ENCODE peak calls at places on chromosomes 6 and 20, in eight cellular contexts. One of them, this sample, is unnamed.

GRCh38 chr6:30824698-30825097 is 59.6 kb upstream of the DDR1 start:
- DNase-seq in MCF 10A: no peak
- DNase-seq in neural progenitor cell: no peak
- DNase-seq in hepatocyte: no peak
- DNase-seq in H7: no peak
- DNase-seq in activated CD4-positive, alpha-beta T cell treated with anti-CD3 and anti-CD28 coated beads for 1 hour: no peak
- DNase-seq in astrocyte of the spinal cord: no peak
- DNase-seq in A549: no peak
- DNase-seq in this sample: no peak

GRCh38 chr6:25472314-25472713 is 179.7 kb upstream of the SCGN start:
- DNase-seq in H7: peak; percentile 20
- DNase-seq in activated CD4-positive, alpha-beta T cell treated with anti-CD3 and anti-CD28 coated beads for 1 hour: no peak
- DNase-seq in A549: peak; percentile 5
- DNase-seq in astrocyte of the spinal cord: no peak
- DNase-seq in MCF 10A: peak; percentile 16
- DNase-seq in neural progenitor cell: peak; percentile 56
- DNase-seq in hepatocyte: no peak
- DNase-seq in this sample: peak; percentile 49

GRCh38 chr6:11592289-11592906 is 54.8 kb downstream of the TMEM170B start:
- DNase-seq in hepatocyte: no peak
- DNase-seq in astrocyte of the spinal cord: no peak
- DNase-seq in neural progenitor cell: no peak
- DNase-seq in A549: no peak
- DNase-seq in activated CD4-positive, alpha-beta T cell treated with anti-CD3 and anti-CD28 coated beads for 1 hour: no peak
- DNase-seq in MCF 10A: no peak
- DNase-seq in H7: no peak
- DNase-seq in this sample: no peak

GRCh38 chr20:13494019-13494418 is 144.7 kb downstream of the TASP1 start:
- DNase-seq in activated CD4-positive, alpha-beta T cell treated with anti-CD3 and anti-CD28 coated beads for 1 hour: no peak
- DNase-seq in H7: no peak
- DNase-seq in A549: no peak
- DNase-seq in astrocyte of the spinal cord: no peak
- DNase-seq in MCF 10A: no peak
- DNase-seq in hepatocyte: no peak
- DNase-seq in neural progenitor cell: no peak
- DNase-seq in this sample: no peak

GRCh38 chr6:132858750-132859149 is 44.4 kb downstream of the RPS12 start:
- DNase-seq in hepatocyte: no peak
- DNase-seq in A549: no peak
- DNase-seq in MCF 10A: no peak
- DNase-seq in H7: no peak
- DNase-seq in astrocyte of the spinal cord: no peak
- DNase-seq in activated CD4-positive, alpha-beta T cell treated with anti-CD3 and anti-CD28 coated beads for 1 hour: no peak
- DNase-seq in neural progenitor cell: no peak
- DNase-seq in this sample: no peak

GRCh38 chr6:163844352-163844751 is 429.8 kb downstream of the QKI start:
- DNase-seq in activated CD4-positive, alpha-beta T cell treated with anti-CD3 and anti-CD28 coated beads for 1 hour: no peak
- DNase-seq in H7: no peak
- DNase-seq in neural progenitor cell: no peak
- DNase-seq in hepatocyte: no peak
- DNase-seq in MCF 10A: no peak
- DNase-seq in A549: no peak
- DNase-seq in astrocyte of the spinal cord: no peak
- DNase-seq in this sample: no peak

GRCh38 chr20:61205769-61206168 is 46.3 kb upstream of the CDH4 start:
- DNase-seq in H7: no peak
- DNase-seq in hepatocyte: no peak
- DNase-seq in neural progenitor cell: no peak
- DNase-seq in activated CD4-positive, alpha-beta T cell treated with anti-CD3 and anti-CD28 coated beads for 1 hour: no peak
- DNase-seq in astrocyte of the spinal cord: no peak
- DNase-seq in A549: no peak
- DNase-seq in MCF 10A: no peak
- DNase-seq in this sample: no peak

GRCh38 chr20:49287555-49288249 is 9.8 kb upstream of the ZNFX1 start:
- DNase-seq in astrocyte of the spinal cord: peak; percentile 59
- DNase-seq in H7: no peak
- DNase-seq in neural progenitor cell: no peak
- DNase-seq in A549: no peak
- DNase-seq in hepatocyte: no peak
- DNase-seq in activated CD4-positive, alpha-beta T cell treated with anti-CD3 and anti-CD28 coated beads for 1 hour: no peak
- DNase-seq in MCF 10A: peak; percentile 31
- DNase-seq in this sample: no peak

GRCh38 chr6:10465633-10466499 is 51.0 kb upstream of the TFAP2A start:
- DNase-seq in MCF 10A: peak; percentile 69
- DNase-seq in activated CD4-positive, alpha-beta T cell treated with anti-CD3 and anti-CD28 coated beads for 1 hour: no peak
- DNase-seq in astrocyte of the spinal cord: peak; percentile 25
- DNase-seq in A549: peak; percentile 33
- DNase-seq in neural progenitor cell: peak; percentile 84
- DNase-seq in hepatocyte: peak; percentile 76
- DNase-seq in H7: peak; percentile 77
- DNase-seq in this sample: peak; percentile 93

GRCh38 chr6:149905911-149906371 is 8.0 kb upstream of the RAET1E start:
- DNase-seq in activated CD4-positive, alpha-beta T cell treated with anti-CD3 and anti-CD28 coated beads for 1 hour: no peak
- DNase-seq in neural progenitor cell: no peak
- DNase-seq in H7: no peak
- DNase-seq in hepatocyte: no peak
- DNase-seq in MCF 10A: no peak
- DNase-seq in astrocyte of the spinal cord: no peak
- DNase-seq in A549: no peak
- DNase-seq in this sample: no peak

GRCh38 chr20:58024241-58024721 is 204.2 kb downstream of the ANKRD60 start:
- DNase-seq in H7: no peak
- DNase-seq in neural progenitor cell: no peak
- DNase-seq in hepatocyte: no peak
- DNase-seq in A549: no peak
- DNase-seq in MCF 10A: no peak
- DNase-seq in astrocyte of the spinal cord: no peak
- DNase-seq in activated CD4-positive, alpha-beta T cell treated with anti-CD3 and anti-CD28 coated beads for 1 hour: no peak
- DNase-seq in this sample: no peak

GRCh38 chr6:124800222-124800621 is 162.0 kb upstream of the RNF217 start:
- DNase-seq in hepatocyte: no peak
- DNase-seq in MCF 10A: no peak
- DNase-seq in H7: no peak
- DNase-seq in neural progenitor cell: peak; percentile 7
- DNase-seq in A549: no peak
- DNase-seq in activated CD4-positive, alpha-beta T cell treated with anti-CD3 and anti-CD28 coated beads for 1 hour: no peak
- DNase-seq in astrocyte of the spinal cord: no peak
- DNase-seq in this sample: peak; percentile 12

GRCh38 chr20:49283703-49284625 is 6.1 kb upstream of the ZNFX1 start:
- DNase-seq in MCF 10A: peak; percentile 30
- DNase-seq in activated CD4-positive, alpha-beta T cell treated with anti-CD3 and anti-CD28 coated beads for 1 hour: no peak
- DNase-seq in astrocyte of the spinal cord: no peak
- DNase-seq in H7: no peak
- DNase-seq in A549: no peak
- DNase-seq in neural progenitor cell: no peak
- DNase-seq in hepatocyte: no peak
- DNase-seq in this sample: no peak

GRCh38 chr6:168962886-168963285 is 290.8 kb downstream of the THBS2 start:
- DNase-seq in activated CD4-positive, alpha-beta T cell treated with anti-CD3 and anti-CD28 coated beads for 1 hour: no peak
- DNase-seq in H7: no peak
- DNase-seq in A549: no peak
- DNase-seq in MCF 10A: no peak
- DNase-seq in hepatocyte: no peak
- DNase-seq in neural progenitor cell: no peak
- DNase-seq in astrocyte of the spinal cord: no peak
- DNase-seq in this sample: no peak

GRCh38 chr20:59149678-59150504 is 13.7 kb upstream of the ZNF831 start:
- DNase-seq in hepatocyte: peak; percentile 28
- DNase-seq in activated CD4-positive, alpha-beta T cell treated with anti-CD3 and anti-CD28 coated beads for 1 hour: peak; percentile 54
- DNase-seq in MCF 10A: no peak
- DNase-seq in neural progenitor cell: no peak
- DNase-seq in H7: no peak
- DNase-seq in A549: no peak
- DNase-seq in astrocyte of the spinal cord: no peak
- DNase-seq in this sample: no peak

GRCh38 chr6:56023829-56024228 is 148.4 kb upstream of the BMP5 start:
- DNase-seq in A549: no peak
- DNase-seq in neural progenitor cell: peak; percentile 21
- DNase-seq in H7: peak; percentile 7
- DNase-seq in activated CD4-positive, alpha-beta T cell treated with anti-CD3 and anti-CD28 coated beads for 1 hour: no peak
- DNase-seq in astrocyte of the spinal cord: no peak
- DNase-seq in hepatocyte: no peak
- DNase-seq in MCF 10A: no peak
- DNase-seq in this sample: peak; percentile 17

GRCh38 chr6:100880149-100880900 is 804 bp downstream of the ASCC3 start:
- DNase-seq in MCF 10A: peak; percentile 71
- DNase-seq in activated CD4-positive, alpha-beta T cell treated with anti-CD3 and anti-CD28 coated beads for 1 hour: no peak
- DNase-seq in astrocyte of the spinal cord: peak; percentile 22
- DNase-seq in hepatocyte: peak; percentile 54
- DNase-seq in A549: no peak
- DNase-seq in H7: no peak
- DNase-seq in neural progenitor cell: no peak
- DNase-seq in this sample: no peak

GRCh38 chr20:37230200-37230599 is 31.4 kb downstream of the GHRH start:
- DNase-seq in A549: no peak
- DNase-seq in neural progenitor cell: no peak
- DNase-seq in hepatocyte: no peak
- DNase-seq in H7: no peak
- DNase-seq in MCF 10A: no peak
- DNase-seq in astrocyte of the spinal cord: no peak
- DNase-seq in activated CD4-positive, alpha-beta T cell treated with anti-CD3 and anti-CD28 coated beads for 1 hour: no peak
- DNase-seq in this sample: no peak

GRCh38 chr6:88238065-88238464 is 71.9 kb upstream of the CNR1 start:
- DNase-seq in MCF 10A: peak; percentile 30
- DNase-seq in activated CD4-positive, alpha-beta T cell treated with anti-CD3 and anti-CD28 coated beads for 1 hour: no peak
- DNase-seq in H7: peak; percentile 57
- DNase-seq in hepatocyte: peak; percentile 56
- DNase-seq in astrocyte of the spinal cord: no peak
- DNase-seq in A549: no peak
- DNase-seq in neural progenitor cell: peak; percentile 58
- DNase-seq in this sample: peak; percentile 73

GRCh38 chr20:36658300-36658699 is 12.3 kb upstream of the SLA2 start:
- DNase-seq in A549: no peak
- DNase-seq in hepatocyte: no peak
- DNase-seq in neural progenitor cell: no peak
- DNase-seq in astrocyte of the spinal cord: no peak
- DNase-seq in activated CD4-positive, alpha-beta T cell treated with anti-CD3 and anti-CD28 coated beads for 1 hour: no peak
- DNase-seq in MCF 10A: no peak
- DNase-seq in H7: no peak
- DNase-seq in this sample: no peak

GRCh38 chr20:24364464-24364863 is 105.0 kb upstream of the SYNDIG1 start:
- DNase-seq in neural progenitor cell: no peak
- DNase-seq in MCF 10A: no peak
- DNase-seq in H7: no peak
- DNase-seq in hepatocyte: no peak
- DNase-seq in activated CD4-positive, alpha-beta T cell treated with anti-CD3 and anti-CD28 coated beads for 1 hour: no peak
- DNase-seq in A549: no peak
- DNase-seq in astrocyte of the spinal cord: no peak
- DNase-seq in this sample: no peak

GRCh38 chr20:2814587-2815051 is at the start of gene C20orf141:
- DNase-seq in activated CD4-positive, alpha-beta T cell treated with anti-CD3 and anti-CD28 coated beads for 1 hour: no peak
- DNase-seq in hepatocyte: peak; percentile 77
- DNase-seq in neural progenitor cell: no peak
- DNase-seq in astrocyte of the spinal cord: peak; percentile 97
- DNase-seq in H7: peak; percentile 33
- DNase-seq in A549: peak; percentile 59
- DNase-seq in MCF 10A: peak; percentile 95
- DNase-seq in this sample: no peak

GRCh38 chr6:109474995-109475394 is 8.0 kb downstream of the ZBTB24 start:
- DNase-seq in activated CD4-positive, alpha-beta T cell treated with anti-CD3 and anti-CD28 coated beads for 1 hour: no peak
- DNase-seq in MCF 10A: no peak
- DNase-seq in H7: no peak
- DNase-seq in A549: no peak
- DNase-seq in neural progenitor cell: no peak
- DNase-seq in hepatocyte: no peak
- DNase-seq in astrocyte of the spinal cord: no peak
- DNase-seq in this sample: no peak

GRCh38 chr6:131840441-131840840 is 32.6 kb downstream of the ENPP1 start:
- DNase-seq in activated CD4-positive, alpha-beta T cell treated with anti-CD3 and anti-CD28 coated beads for 1 hour: no peak
- DNase-seq in neural progenitor cell: no peak
- DNase-seq in astrocyte of the spinal cord: no peak
- DNase-seq in A549: no peak
- DNase-seq in hepatocyte: no peak
- DNase-seq in H7: no peak
- DNase-seq in MCF 10A: no peak
- DNase-seq in this sample: no peak

GRCh38 chr20:53258741-53259140 is 286.6 kb downstream of the TSHZ2 start:
- DNase-seq in A549: no peak
- DNase-seq in H7: no peak
- DNase-seq in neural progenitor cell: no peak
- DNase-seq in MCF 10A: no peak
- DNase-seq in hepatocyte: no peak
- DNase-seq in astrocyte of the spinal cord: no peak
- DNase-seq in activated CD4-positive, alpha-beta T cell treated with anti-CD3 and anti-CD28 coated beads for 1 hour: no peak
- DNase-seq in this sample: no peak

GRCh38 chr6:97995158-97995557 is 712.1 kb upstream of the MMS22L start:
- DNase-seq in astrocyte of the spinal cord: no peak
- DNase-seq in activated CD4-positive, alpha-beta T cell treated with anti-CD3 and anti-CD28 coated beads for 1 hour: no peak
- DNase-seq in H7: no peak
- DNase-seq in MCF 10A: no peak
- DNase-seq in hepatocyte: no peak
- DNase-seq in A549: no peak
- DNase-seq in neural progenitor cell: no peak
- DNase-seq in this sample: no peak

GRCh38 chr6:51049288-51049982 is 230.8 kb downstream of the TFAP2B start:
- DNase-seq in hepatocyte: no peak
- DNase-seq in astrocyte of the spinal cord: no peak
- DNase-seq in neural progenitor cell: no peak
- DNase-seq in MCF 10A: no peak
- DNase-seq in A549: no peak
- DNase-seq in H7: no peak
- DNase-seq in activated CD4-positive, alpha-beta T cell treated with anti-CD3 and anti-CD28 coated beads for 1 hour: no peak
- DNase-seq in this sample: no peak

GRCh38 chr6:128521302-128521632 is 868 bp upstream of the PTPRK start:
- DNase-seq in H7: no peak
- DNase-seq in astrocyte of the spinal cord: no peak
- DNase-seq in neural progenitor cell: no peak
- DNase-seq in A549: no peak
- DNase-seq in MCF 10A: no peak
- DNase-seq in hepatocyte: no peak
- DNase-seq in activated CD4-positive, alpha-beta T cell treated with anti-CD3 and anti-CD28 coated beads for 1 hour: no peak
- DNase-seq in this sample: no peak

GRCh38 chr6:107400748-107401147 is 58.6 kb downstream of the PDSS2 start:
- DNase-seq in MCF 10A: no peak
- DNase-seq in neural progenitor cell: no peak
- DNase-seq in H7: no peak
- DNase-seq in A549: no peak
- DNase-seq in hepatocyte: no peak
- DNase-seq in activated CD4-positive, alpha-beta T cell treated with anti-CD3 and anti-CD28 coated beads for 1 hour: no peak
- DNase-seq in astrocyte of the spinal cord: no peak
- DNase-seq in this sample: no peak

GRCh38 chr6:169156108-169156821 is 97.4 kb downstream of the THBS2 start:
- DNase-seq in activated CD4-positive, alpha-beta T cell treated with anti-CD3 and anti-CD28 coated beads for 1 hour: no peak
- DNase-seq in neural progenitor cell: no peak
- DNase-seq in MCF 10A: no peak
- DNase-seq in astrocyte of the spinal cord: peak; percentile 37
- DNase-seq in H7: peak; percentile 33
- DNase-seq in hepatocyte: no peak
- DNase-seq in A549: no peak
- DNase-seq in this sample: no peak

GRCh38 chr6:37679539-37680476 is 17.9 kb downstream of the MDGA1 start:
- DNase-seq in astrocyte of the spinal cord: no peak
- DNase-seq in neural progenitor cell: no peak
- DNase-seq in hepatocyte: no peak
- DNase-seq in activated CD4-positive, alpha-beta T cell treated with anti-CD3 and anti-CD28 coated beads for 1 hour: no peak
- DNase-seq in H7: peak; percentile 75
- DNase-seq in A549: no peak
- DNase-seq in MCF 10A: no peak
- DNase-seq in this sample: no peak

GRCh38 chr6:146598785-146599405 is at the start of gene ADGB:
- DNase-seq in neural progenitor cell: peak; percentile 89
- DNase-seq in astrocyte of the spinal cord: peak; percentile 71
- DNase-seq in hepatocyte: peak; percentile 84
- DNase-seq in MCF 10A: no peak
- DNase-seq in activated CD4-positive, alpha-beta T cell treated with anti-CD3 and anti-CD28 coated beads for 1 hour: no peak
- DNase-seq in A549: peak; percentile 15
- DNase-seq in H7: peak; percentile 85
- DNase-seq in this sample: peak; percentile 83

GRCh38 chr6:28606424-28607391 is 81.0 kb downstream of the GPX5 start:
- DNase-seq in A549: peak; percentile 83
- DNase-seq in neural progenitor cell: peak; percentile 86
- DNase-seq in hepatocyte: peak; percentile 83
- DNase-seq in MCF 10A: peak; percentile 78
- DNase-seq in astrocyte of the spinal cord: peak; percentile 81
- DNase-seq in H7: peak; percentile 75
- DNase-seq in activated CD4-positive, alpha-beta T cell treated with anti-CD3 and anti-CD28 coated beads for 1 hour: no peak
- DNase-seq in this sample: peak; percentile 93

GRCh38 chr6:17656644-17657043 is 50.1 kb downstream of the NUP153 start:
- DNase-seq in MCF 10A: no peak
- DNase-seq in hepatocyte: no peak
- DNase-seq in activated CD4-positive, alpha-beta T cell treated with anti-CD3 and anti-CD28 coated beads for 1 hour: no peak
- DNase-seq in neural progenitor cell: no peak
- DNase-seq in A549: no peak
- DNase-seq in H7: no peak
- DNase-seq in astrocyte of the spinal cord: no peak
- DNase-seq in this sample: no peak

This sample was measured in GM23338.